ENCODE peak calls at places on chromosome 16, in nine cellular contexts. One of them, this sample, is unnamed.

GRCh38 chr16:24858219-24859041 is 12.7 kb downstream of the SLC5A11 start:
- DNase-seq in stimulated activated CD4-positive, alpha-beta T cell treated with anti-CD3 and anti-CD28 coated beads, TNF-alpha, amount 100 ng/mL, for 48 hours: no peak
- DNase-seq in mesenchymal stem cell: peak; percentile 69
- DNase-seq in T-helper 9 cell: peak; percentile 43
- DNase-seq in memory B cell: peak; percentile 12
- DNase-seq in activated naive CD4-positive, alpha-beta T cell: no peak
- DNase-seq in KG1: peak; percentile 24
- DNase-seq in HCT116: no peak
- DNase-seq in WTC11: peak; percentile 81
- DNase-seq in this sample: peak; percentile 57

GRCh38 chr16:68086860-68087268 is 1.7 kb downstream of the NFATC3 start:
- DNase-seq in stimulated activated CD4-positive, alpha-beta T cell treated with anti-CD3 and anti-CD28 coated beads, TNF-alpha, amount 100 ng/mL, for 48 hours: no peak
- DNase-seq in mesenchymal stem cell: peak; percentile 41
- DNase-seq in T-helper 9 cell: no peak
- DNase-seq in memory B cell: no peak
- DNase-seq in activated naive CD4-positive, alpha-beta T cell: no peak
- DNase-seq in KG1: no peak
- DNase-seq in HCT116: no peak
- DNase-seq in WTC11: no peak
- DNase-seq in this sample: peak; percentile 70

GRCh38 chr16:21684199-21684598 is 20.4 kb downstream of the OTOA start:
- DNase-seq in stimulated activated CD4-positive, alpha-beta T cell treated with anti-CD3 and anti-CD28 coated beads, TNF-alpha, amount 100 ng/mL, for 48 hours: peak; percentile 32
- DNase-seq in mesenchymal stem cell: no peak
- DNase-seq in T-helper 9 cell: peak; percentile 24
- DNase-seq in memory B cell: no peak
- DNase-seq in activated naive CD4-positive, alpha-beta T cell: no peak
- DNase-seq in KG1: no peak
- DNase-seq in HCT116: peak; percentile 4
- DNase-seq in WTC11: peak; percentile 66
- DNase-seq in this sample: no peak

GRCh38 chr16:13909872-13910303 is 10.1 kb upstream of the ERCC4 start:
- DNase-seq in stimulated activated CD4-positive, alpha-beta T cell treated with anti-CD3 and anti-CD28 coated beads, TNF-alpha, amount 100 ng/mL, for 48 hours: no peak
- DNase-seq in mesenchymal stem cell: no peak
- DNase-seq in T-helper 9 cell: no peak
- DNase-seq in memory B cell: no peak
- DNase-seq in activated naive CD4-positive, alpha-beta T cell: no peak
- DNase-seq in KG1: no peak
- DNase-seq in HCT116: no peak
- DNase-seq in WTC11: no peak
- DNase-seq in this sample: no peak

GRCh38 chr16:19589771-19590302 is 34.3 kb downstream of the VPS35L start:
- DNase-seq in stimulated activated CD4-positive, alpha-beta T cell treated with anti-CD3 and anti-CD28 coated beads, TNF-alpha, amount 100 ng/mL, for 48 hours: no peak
- DNase-seq in mesenchymal stem cell: peak; percentile 86
- DNase-seq in T-helper 9 cell: no peak
- DNase-seq in memory B cell: no peak
- DNase-seq in activated naive CD4-positive, alpha-beta T cell: no peak
- DNase-seq in KG1: no peak
- DNase-seq in HCT116: no peak
- DNase-seq in WTC11: no peak
- DNase-seq in this sample: no peak

GRCh38 chr16:1296688-1297412 is 12.6 kb upstream of the UBE2I start:
- DNase-seq in stimulated activated CD4-positive, alpha-beta T cell treated with anti-CD3 and anti-CD28 coated beads, TNF-alpha, amount 100 ng/mL, for 48 hours: no peak
- DNase-seq in mesenchymal stem cell: peak; percentile 68
- DNase-seq in T-helper 9 cell: no peak
- DNase-seq in memory B cell: no peak
- DNase-seq in activated naive CD4-positive, alpha-beta T cell: no peak
- DNase-seq in KG1: no peak
- DNase-seq in HCT116: peak; percentile 92
- DNase-seq in WTC11: no peak
- DNase-seq in this sample: peak; percentile 100

GRCh38 chr16:56643080-56643778 is 4.8 kb downstream of the MT1A start:
- DNase-seq in stimulated activated CD4-positive, alpha-beta T cell treated with anti-CD3 and anti-CD28 coated beads, TNF-alpha, amount 100 ng/mL, for 48 hours: peak; percentile 59
- DNase-seq in mesenchymal stem cell: no peak
- DNase-seq in T-helper 9 cell: peak; percentile 57
- DNase-seq in memory B cell: no peak
- DNase-seq in activated naive CD4-positive, alpha-beta T cell: peak; percentile 38
- DNase-seq in KG1: no peak
- DNase-seq in HCT116: peak; percentile 78
- DNase-seq in WTC11: peak; percentile 63
- DNase-seq in this sample: peak; percentile 91

GRCh38 chr16:57409870-57410585 is 5.5 kb downstream of the CCL17 start:
- DNase-seq in stimulated activated CD4-positive, alpha-beta T cell treated with anti-CD3 and anti-CD28 coated beads, TNF-alpha, amount 100 ng/mL, for 48 hours: no peak
- DNase-seq in mesenchymal stem cell: no peak
- DNase-seq in T-helper 9 cell: no peak
- DNase-seq in memory B cell: no peak
- DNase-seq in activated naive CD4-positive, alpha-beta T cell: no peak
- DNase-seq in KG1: no peak
- DNase-seq in HCT116: no peak
- DNase-seq in WTC11: no peak
- DNase-seq in this sample: no peak

GRCh38 chr16:79595261-79595660 is 5.3 kb downstream of the MAF start:
- DNase-seq in stimulated activated CD4-positive, alpha-beta T cell treated with anti-CD3 and anti-CD28 coated beads, TNF-alpha, amount 100 ng/mL, for 48 hours: no peak
- DNase-seq in mesenchymal stem cell: no peak
- DNase-seq in T-helper 9 cell: no peak
- DNase-seq in memory B cell: no peak
- DNase-seq in activated naive CD4-positive, alpha-beta T cell: no peak
- DNase-seq in KG1: no peak
- DNase-seq in HCT116: no peak
- DNase-seq in WTC11: no peak
- DNase-seq in this sample: no peak

GRCh38 chr16:77430360-77430759 is 4.5 kb downstream of the ADAMTS18 start:
- DNase-seq in stimulated activated CD4-positive, alpha-beta T cell treated with anti-CD3 and anti-CD28 coated beads, TNF-alpha, amount 100 ng/mL, for 48 hours: no peak
- DNase-seq in mesenchymal stem cell: no peak
- DNase-seq in T-helper 9 cell: no peak
- DNase-seq in memory B cell: no peak
- DNase-seq in activated naive CD4-positive, alpha-beta T cell: no peak
- DNase-seq in KG1: no peak
- DNase-seq in HCT116: no peak
- DNase-seq in WTC11: no peak
- DNase-seq in this sample: no peak

GRCh38 chr16:27228036-27228435 is 24.7 kb downstream of the KDM8 start:
- DNase-seq in stimulated activated CD4-positive, alpha-beta T cell treated with anti-CD3 and anti-CD28 coated beads, TNF-alpha, amount 100 ng/mL, for 48 hours: no peak
- DNase-seq in mesenchymal stem cell: no peak
- DNase-seq in T-helper 9 cell: no peak
- DNase-seq in memory B cell: no peak
- DNase-seq in activated naive CD4-positive, alpha-beta T cell: no peak
- DNase-seq in KG1: no peak
- DNase-seq in HCT116: no peak
- DNase-seq in WTC11: no peak
- DNase-seq in this sample: no peak

GRCh38 chr16:49858200-49859129 is 2.6 kb upstream of the ZNF423 start:
- DNase-seq in stimulated activated CD4-positive, alpha-beta T cell treated with anti-CD3 and anti-CD28 coated beads, TNF-alpha, amount 100 ng/mL, for 48 hours: no peak
- DNase-seq in mesenchymal stem cell: peak; percentile 35
- DNase-seq in T-helper 9 cell: no peak
- DNase-seq in memory B cell: no peak
- DNase-seq in activated naive CD4-positive, alpha-beta T cell: no peak
- DNase-seq in KG1: no peak
- DNase-seq in HCT116: no peak
- DNase-seq in WTC11: peak; percentile 59
- DNase-seq in this sample: no peak

GRCh38 chr16:22734313-22734869 is 79.6 kb upstream of the HS3ST2 start:
- DNase-seq in stimulated activated CD4-positive, alpha-beta T cell treated with anti-CD3 and anti-CD28 coated beads, TNF-alpha, amount 100 ng/mL, for 48 hours: no peak
- DNase-seq in mesenchymal stem cell: no peak
- DNase-seq in T-helper 9 cell: no peak
- DNase-seq in memory B cell: no peak
- DNase-seq in activated naive CD4-positive, alpha-beta T cell: no peak
- DNase-seq in KG1: no peak
- DNase-seq in HCT116: no peak
- DNase-seq in WTC11: no peak
- DNase-seq in this sample: no peak

GRCh38 chr16:86660623-86661022 is 82.3 kb downstream of the FOXL1 start:
- DNase-seq in stimulated activated CD4-positive, alpha-beta T cell treated with anti-CD3 and anti-CD28 coated beads, TNF-alpha, amount 100 ng/mL, for 48 hours: no peak
- DNase-seq in mesenchymal stem cell: no peak
- DNase-seq in T-helper 9 cell: no peak
- DNase-seq in memory B cell: no peak
- DNase-seq in activated naive CD4-positive, alpha-beta T cell: no peak
- DNase-seq in KG1: no peak
- DNase-seq in HCT116: no peak
- DNase-seq in WTC11: no peak
- DNase-seq in this sample: no peak

GRCh38 chr16:17416461-17417221 is 54.1 kb downstream of the XYLT1 start:
- DNase-seq in stimulated activated CD4-positive, alpha-beta T cell treated with anti-CD3 and anti-CD28 coated beads, TNF-alpha, amount 100 ng/mL, for 48 hours: no peak
- DNase-seq in mesenchymal stem cell: no peak
- DNase-seq in T-helper 9 cell: peak; percentile 13
- DNase-seq in memory B cell: peak; percentile 71
- DNase-seq in activated naive CD4-positive, alpha-beta T cell: no peak
- DNase-seq in KG1: no peak
- DNase-seq in HCT116: no peak
- DNase-seq in WTC11: peak; percentile 31
- DNase-seq in this sample: no peak

GRCh38 chr16:77437859-77438258 is 3.0 kb upstream of the ADAMTS18 start:
- DNase-seq in stimulated activated CD4-positive, alpha-beta T cell treated with anti-CD3 and anti-CD28 coated beads, TNF-alpha, amount 100 ng/mL, for 48 hours: no peak
- DNase-seq in mesenchymal stem cell: peak; percentile 27
- DNase-seq in T-helper 9 cell: no peak
- DNase-seq in memory B cell: no peak
- DNase-seq in activated naive CD4-positive, alpha-beta T cell: no peak
- DNase-seq in KG1: no peak
- DNase-seq in HCT116: no peak
- DNase-seq in WTC11: no peak
- DNase-seq in this sample: peak; percentile 30

GRCh38 chr16:69941251-69942098 is 9.7 kb upstream of the CLEC18A start:
- DNase-seq in stimulated activated CD4-positive, alpha-beta T cell treated with anti-CD3 and anti-CD28 coated beads, TNF-alpha, amount 100 ng/mL, for 48 hours: no peak
- DNase-seq in mesenchymal stem cell: peak; percentile 58
- DNase-seq in T-helper 9 cell: no peak
- DNase-seq in memory B cell: no peak
- DNase-seq in activated naive CD4-positive, alpha-beta T cell: no peak
- DNase-seq in KG1: no peak
- DNase-seq in HCT116: no peak
- DNase-seq in WTC11: no peak
- DNase-seq in this sample: no peak